ENCODE peak calls at places on chromosomes 11 and 22, in four cellular contexts. G is T-helper 1 cell, C is GM23248, J is HEK293T. K is an unnamed sample.

GRCh38 chr11:35391922-35392813 is 27.2 kb downstream of the SLC1A2 start:
- DNase-seq in C (peak), G (peak), J (peak), K (peak)

GRCh38 chr11:70065318-70066135 is 12.6 kb upstream of the ANO1 start:
- DNase-seq in G (no peak), C (no peak), J (no peak), K (no peak)

GRCh38 chr11:78221396-78222315 is 32.9 kb downstream of the USP35 start:
- DNase-seq in C (no peak), J (no peak), G (no peak), K (no peak)

GRCh38 chr11:35126000-35126878 is 12.7 kb upstream of the CD44 start:
- DNase-seq in J (no peak), G (no peak), C (peak), K (no peak)

GRCh38 chr11:78196661-78197091 is 8.0 kb downstream of the USP35 start:
- DNase-seq in J (no peak), C (no peak), G (no peak), K (no peak)

GRCh38 chr22:29270475-29271271 is 2.6 kb downstream of the EWSR1 start:
- DNase-seq in G (no peak), C (peak), J (no peak), K (no peak)

GRCh38 chr11:118883368-118884071 is at the start of gene CXCR5:
- DNase-seq in G (peak), J (no peak), C (no peak), K (no peak)

GRCh38 chr11:123551085-123551484 is 103.3 kb downstream of the SCN3B start:
- DNase-seq in C (no peak), G (no peak), J (no peak), K (no peak)

GRCh38 chr11:65593518-65594414 is 1.8 kb downstream of the KCNK7 start:
- DNase-seq in C (no peak), G (no peak), J (peak), K (no peak)

GRCh38 chr11:44793350-44794090 is 66.8 kb downstream of the TSPAN18 start:
- DNase-seq in C (no peak), G (no peak), J (no peak), K (no peak)

GRCh38 chr11:120316880-120317688 is 8.0 kb upstream of the TLCD5 start:
- DNase-seq in J (no peak), C (peak), G (no peak), K (no peak)

GRCh38 chr11:44418438-44418795 is 108.5 kb upstream of the ALX4 start:
- DNase-seq in J (no peak), G (no peak), C (no peak), K (no peak)

GRCh38 chr22:28896611-28897010 is 13.2 kb downstream of the ZNRF3 start:
- DNase-seq in C (no peak), G (no peak), J (no peak), K (no peak)

GRCh38 chr22:20582520-20583361 is 75.3 kb downstream of the MED15 start:
- DNase-seq in C (no peak), G (no peak), J (no peak), K (no peak)

GRCh38 chr22:47296405-47297260 is 534.2 kb downstream of the TBC1D22A start:
- DNase-seq in C (peak), G (no peak), J (no peak), K (no peak)

GRCh38 chr11:128749986-128750385 is 56.1 kb downstream of the FLI1 start:
- DNase-seq in C (no peak), J (peak), G (no peak), K (no peak)

GRCh38 chr11:69943066-69943465 is 123.8 kb upstream of the FGF3 start:
- DNase-seq in C (peak), G (no peak), J (no peak), K (no peak)

GRCh38 chr22:35921777-35922176 is 106.8 kb downstream of the RBFOX2 start:
- DNase-seq in J (peak), G (no peak), C (peak), K (no peak)

GRCh38 chr11:66815646-66816045 is 27.6 kb upstream of the RCE1 start:
- DNase-seq in J (no peak), C (peak), G (no peak), K (no peak)

GRCh38 chr11:86212212-86212611 is 32.3 kb upstream of the EED start:
- DNase-seq in C (no peak), G (no peak), J (no peak), K (no peak)

GRCh38 chr11:93169950-93170561 is 27.7 kb downstream of the SLC36A4 start:
- DNase-seq in J (no peak), C (peak), G (no peak), K (no peak)